ENCODE peak calls at places on chromosomes 7 and 10, in eight cellular contexts. One of them, this sample, is unnamed.

GRCh38 chr7:33673029-33673700 is 232.2 kb upstream of the BMPER start:
- DNase-seq in WTC11: peak
- DNase-seq in left ventricle myocardium inferior: no peak
- DNase-seq in astrocyte of the spinal cord: no peak
- DNase-seq in Caco-2: no peak
- DNase-seq in endodermal cell: peak
- DNase-seq in right atrium auricular region: no peak
- DNase-seq in body of pancreas: no peak
- DNase-seq in this sample: no peak

GRCh38 chr7:144388950-144389349 is 14.5 kb downstream of the NOBOX start:
- DNase-seq in WTC11: no peak
- DNase-seq in left ventricle myocardium inferior: no peak
- DNase-seq in astrocyte of the spinal cord: no peak
- DNase-seq in Caco-2: no peak
- DNase-seq in endodermal cell: peak
- DNase-seq in right atrium auricular region: no peak
- DNase-seq in body of pancreas: no peak
- DNase-seq in this sample: no peak

GRCh38 chr7:105439174-105439893 is 50.6 kb upstream of the SRPK2 start:
- DNase-seq in WTC11: peak
- DNase-seq in left ventricle myocardium inferior: no peak
- DNase-seq in astrocyte of the spinal cord: peak
- DNase-seq in Caco-2: no peak
- DNase-seq in endodermal cell: peak
- DNase-seq in right atrium auricular region: no peak
- DNase-seq in body of pancreas: peak
- DNase-seq in this sample: no peak

GRCh38 chr7:137820677-137821420 is 25.9 kb downstream of the DGKI start:
- DNase-seq in WTC11: peak
- DNase-seq in left ventricle myocardium inferior: peak
- DNase-seq in astrocyte of the spinal cord: peak
- DNase-seq in Caco-2: no peak
- DNase-seq in endodermal cell: peak
- DNase-seq in right atrium auricular region: peak
- DNase-seq in body of pancreas: peak
- DNase-seq in this sample: peak

GRCh38 chr7:156380261-156380660 is 260.3 kb upstream of the RNF32 start:
- DNase-seq in WTC11: no peak
- DNase-seq in left ventricle myocardium inferior: no peak
- DNase-seq in astrocyte of the spinal cord: no peak
- DNase-seq in Caco-2: no peak
- DNase-seq in endodermal cell: no peak
- DNase-seq in right atrium auricular region: no peak
- DNase-seq in body of pancreas: peak
- DNase-seq in this sample: no peak

GRCh38 chr7:75866497-75867389 is 12.1 kb upstream of the RHBDD2 start:
- DNase-seq in WTC11: peak
- DNase-seq in left ventricle myocardium inferior: peak
- DNase-seq in astrocyte of the spinal cord: peak
- DNase-seq in Caco-2: peak
- DNase-seq in endodermal cell: peak
- DNase-seq in right atrium auricular region: peak
- DNase-seq in body of pancreas: peak
- DNase-seq in this sample: peak

GRCh38 chr10:6621536-6621935 is 41.5 kb upstream of the PRKCQ start:
- DNase-seq in WTC11: no peak
- DNase-seq in left ventricle myocardium inferior: no peak
- DNase-seq in astrocyte of the spinal cord: no peak
- DNase-seq in Caco-2: no peak
- DNase-seq in endodermal cell: no peak
- DNase-seq in right atrium auricular region: no peak
- DNase-seq in body of pancreas: no peak
- DNase-seq in this sample: no peak

GRCh38 chr7:77475181-77475580 is 59.0 kb upstream of the GSAP start:
- DNase-seq in WTC11: no peak
- DNase-seq in left ventricle myocardium inferior: no peak
- DNase-seq in astrocyte of the spinal cord: no peak
- DNase-seq in Caco-2: no peak
- DNase-seq in endodermal cell: no peak
- DNase-seq in right atrium auricular region: no peak
- DNase-seq in body of pancreas: no peak
- DNase-seq in this sample: no peak

GRCh38 chr10:20598590-20598989 is 298.5 kb downstream of the NEBL start:
- DNase-seq in WTC11: no peak
- DNase-seq in left ventricle myocardium inferior: peak
- DNase-seq in astrocyte of the spinal cord: peak
- DNase-seq in Caco-2: no peak
- DNase-seq in endodermal cell: peak
- DNase-seq in right atrium auricular region: peak
- DNase-seq in body of pancreas: peak
- DNase-seq in this sample: no peak

GRCh38 chr10:43315535-43316245 is 48.8 kb upstream of the RASGEF1A start:
- DNase-seq in WTC11: no peak
- DNase-seq in left ventricle myocardium inferior: no peak
- DNase-seq in astrocyte of the spinal cord: no peak
- DNase-seq in Caco-2: no peak
- DNase-seq in endodermal cell: no peak
- DNase-seq in right atrium auricular region: no peak
- DNase-seq in body of pancreas: no peak
- DNase-seq in this sample: no peak

GRCh38 chr7:99499356-99499712 is 747 bp downstream of the ZNF394 start:
- DNase-seq in WTC11: no peak
- DNase-seq in left ventricle myocardium inferior: no peak
- DNase-seq in astrocyte of the spinal cord: peak
- DNase-seq in Caco-2: no peak
- DNase-seq in endodermal cell: no peak
- DNase-seq in right atrium auricular region: no peak
- DNase-seq in body of pancreas: no peak
- DNase-seq in this sample: no peak

GRCh38 chr10:91378061-91378460 is 32.1 kb upstream of the HECTD2 start:
- DNase-seq in WTC11: no peak
- DNase-seq in left ventricle myocardium inferior: no peak
- DNase-seq in astrocyte of the spinal cord: peak
- DNase-seq in Caco-2: no peak
- DNase-seq in endodermal cell: no peak
- DNase-seq in right atrium auricular region: no peak
- DNase-seq in body of pancreas: no peak
- DNase-seq in this sample: no peak

GRCh38 chr10:48890904-48891839 is 48.5 kb downstream of the LRRC18 start:
- DNase-seq in WTC11: no peak
- DNase-seq in left ventricle myocardium inferior: no peak
- DNase-seq in astrocyte of the spinal cord: no peak
- DNase-seq in Caco-2: no peak
- DNase-seq in endodermal cell: no peak
- DNase-seq in right atrium auricular region: no peak
- DNase-seq in body of pancreas: no peak
- DNase-seq in this sample: no peak

GRCh38 chr10:48898426-48898825 is 41.2 kb downstream of the LRRC18 start:
- DNase-seq in WTC11: no peak
- DNase-seq in left ventricle myocardium inferior: no peak
- DNase-seq in astrocyte of the spinal cord: no peak
- DNase-seq in Caco-2: no peak
- DNase-seq in endodermal cell: no peak
- DNase-seq in right atrium auricular region: no peak
- DNase-seq in body of pancreas: no peak
- DNase-seq in this sample: no peak

GRCh38 chr10:48897438-48897790 is 42.2 kb downstream of the LRRC18 start:
- DNase-seq in WTC11: no peak
- DNase-seq in left ventricle myocardium inferior: no peak
- DNase-seq in astrocyte of the spinal cord: no peak
- DNase-seq in Caco-2: no peak
- DNase-seq in endodermal cell: peak
- DNase-seq in right atrium auricular region: no peak
- DNase-seq in body of pancreas: no peak
- DNase-seq in this sample: no peak

GRCh38 chr10:48896756-48897437 is 42.7 kb downstream of the LRRC18 start:
- DNase-seq in WTC11: no peak
- DNase-seq in left ventricle myocardium inferior: no peak
- DNase-seq in astrocyte of the spinal cord: no peak
- DNase-seq in Caco-2: no peak
- DNase-seq in endodermal cell: peak
- DNase-seq in right atrium auricular region: no peak
- DNase-seq in body of pancreas: no peak
- DNase-seq in this sample: no peak

DNA sequence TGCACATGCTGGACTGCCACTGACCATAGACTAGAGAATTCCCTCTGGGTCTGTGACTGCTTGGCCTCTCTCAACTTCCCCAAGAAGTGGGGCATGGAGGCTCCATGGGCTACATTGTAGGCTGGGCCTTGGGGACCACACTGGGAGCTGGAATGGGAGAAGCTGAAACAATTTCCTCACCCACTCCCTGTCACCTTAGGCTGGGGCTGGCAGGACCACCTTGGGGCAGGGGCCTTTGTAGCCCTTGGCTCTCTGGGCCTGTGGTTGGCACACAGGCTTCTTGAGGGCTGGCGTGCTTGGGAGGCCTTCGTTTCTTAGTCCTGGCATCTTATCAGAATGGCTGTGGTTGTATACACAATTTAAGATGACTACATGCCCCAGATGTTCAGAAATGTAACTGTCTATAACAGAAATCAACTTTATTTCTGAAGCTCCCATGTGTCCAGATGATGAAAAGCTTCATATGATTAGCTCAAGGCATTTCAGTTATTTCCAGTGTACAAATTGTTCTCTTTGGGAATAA is 44.4 kb downstream of the LRRC18 start:
- DNase-seq in WTC11: no peak
- DNase-seq in left ventricle myocardium inferior: no peak
- DNase-seq in astrocyte of the spinal cord: no peak
- DNase-seq in Caco-2: no peak
- DNase-seq in endodermal cell: no peak
- DNase-seq in right atrium auricular region: no peak
- DNase-seq in body of pancreas: no peak
- DNase-seq in this sample: no peak
- TF ChIP-seq CTCF in WTC11: no peak
- TF ChIP-seq CTCF in left ventricle myocardium inferior: no peak
- TF ChIP-seq CTCF in astrocyte of the spinal cord: no peak
- TF ChIP-seq CTCF in Caco-2: no peak
- TF ChIP-seq CTCF in endodermal cell: no peak
- TF ChIP-seq CTCF in right atrium auricular region: no peak
- TF ChIP-seq CTCF in body of pancreas: no peak
- TF ChIP-seq CTCF in this sample: no peak

GRCh38 chr10:99125879-99126278 is 109.8 kb downstream of the HPSE2 start:
- DNase-seq in WTC11: no peak
- DNase-seq in left ventricle myocardium inferior: no peak
- DNase-seq in astrocyte of the spinal cord: no peak
- DNase-seq in Caco-2: no peak
- DNase-seq in endodermal cell: peak
- DNase-seq in right atrium auricular region: no peak
- DNase-seq in body of pancreas: no peak
- DNase-seq in this sample: no peak
- TF ChIP-seq CTCF in WTC11: no peak
- TF ChIP-seq CTCF in left ventricle myocardium inferior: no peak
- TF ChIP-seq CTCF in astrocyte of the spinal cord: no peak
- TF ChIP-seq CTCF in Caco-2: no peak
- TF ChIP-seq CTCF in endodermal cell: no peak
- TF ChIP-seq CTCF in right atrium auricular region: no peak
- TF ChIP-seq CTCF in body of pancreas: no peak
- TF ChIP-seq CTCF in this sample: no peak

GRCh38 chr10:1078668-1079067 is 22.5 kb downstream of the WDR37 start:
- DNase-seq in WTC11: no peak
- DNase-seq in left ventricle myocardium inferior: no peak
- DNase-seq in astrocyte of the spinal cord: no peak
- DNase-seq in Caco-2: no peak
- DNase-seq in endodermal cell: no peak
- DNase-seq in right atrium auricular region: no peak
- DNase-seq in body of pancreas: no peak
- DNase-seq in this sample: no peak

GRCh38 chr10:1074748-1075358 is 18.7 kb downstream of the WDR37 start:
- DNase-seq in WTC11: no peak
- DNase-seq in left ventricle myocardium inferior: no peak
- DNase-seq in astrocyte of the spinal cord: no peak
- DNase-seq in Caco-2: peak
- DNase-seq in endodermal cell: no peak
- DNase-seq in right atrium auricular region: peak
- DNase-seq in body of pancreas: no peak
- DNase-seq in this sample: no peak

GRCh38 chr10:1070939-1071338 is 14.8 kb downstream of the WDR37 start:
- DNase-seq in WTC11: no peak
- DNase-seq in left ventricle myocardium inferior: no peak
- DNase-seq in astrocyte of the spinal cord: no peak
- DNase-seq in Caco-2: peak
- DNase-seq in endodermal cell: peak
- DNase-seq in right atrium auricular region: peak
- DNase-seq in body of pancreas: no peak
- DNase-seq in this sample: no peak

GRCh38 chr10:1069680-1070079 is 13.5 kb downstream of the WDR37 start:
- DNase-seq in WTC11: no peak
- DNase-seq in left ventricle myocardium inferior: no peak
- DNase-seq in astrocyte of the spinal cord: no peak
- DNase-seq in Caco-2: no peak
- DNase-seq in endodermal cell: no peak
- DNase-seq in right atrium auricular region: no peak
- DNase-seq in body of pancreas: no peak
- DNase-seq in this sample: no peak

GRCh38 chr10:1074063-1074747 is 18.0 kb downstream of the WDR37 start:
- DNase-seq in WTC11: no peak
- DNase-seq in left ventricle myocardium inferior: no peak
- DNase-seq in astrocyte of the spinal cord: no peak
- DNase-seq in Caco-2: no peak
- DNase-seq in endodermal cell: peak
- DNase-seq in right atrium auricular region: peak
- DNase-seq in body of pancreas: no peak
- DNase-seq in this sample: no peak
- TF ChIP-seq CTCF in WTC11: no peak
- TF ChIP-seq CTCF in left ventricle myocardium inferior: no peak
- TF ChIP-seq CTCF in astrocyte of the spinal cord: peak
- TF ChIP-seq CTCF in Caco-2: no peak
- TF ChIP-seq CTCF in endodermal cell: peak
- TF ChIP-seq CTCF in right atrium auricular region: peak
- TF ChIP-seq CTCF in body of pancreas: no peak
- TF ChIP-seq CTCF in this sample: no peak

DNA sequence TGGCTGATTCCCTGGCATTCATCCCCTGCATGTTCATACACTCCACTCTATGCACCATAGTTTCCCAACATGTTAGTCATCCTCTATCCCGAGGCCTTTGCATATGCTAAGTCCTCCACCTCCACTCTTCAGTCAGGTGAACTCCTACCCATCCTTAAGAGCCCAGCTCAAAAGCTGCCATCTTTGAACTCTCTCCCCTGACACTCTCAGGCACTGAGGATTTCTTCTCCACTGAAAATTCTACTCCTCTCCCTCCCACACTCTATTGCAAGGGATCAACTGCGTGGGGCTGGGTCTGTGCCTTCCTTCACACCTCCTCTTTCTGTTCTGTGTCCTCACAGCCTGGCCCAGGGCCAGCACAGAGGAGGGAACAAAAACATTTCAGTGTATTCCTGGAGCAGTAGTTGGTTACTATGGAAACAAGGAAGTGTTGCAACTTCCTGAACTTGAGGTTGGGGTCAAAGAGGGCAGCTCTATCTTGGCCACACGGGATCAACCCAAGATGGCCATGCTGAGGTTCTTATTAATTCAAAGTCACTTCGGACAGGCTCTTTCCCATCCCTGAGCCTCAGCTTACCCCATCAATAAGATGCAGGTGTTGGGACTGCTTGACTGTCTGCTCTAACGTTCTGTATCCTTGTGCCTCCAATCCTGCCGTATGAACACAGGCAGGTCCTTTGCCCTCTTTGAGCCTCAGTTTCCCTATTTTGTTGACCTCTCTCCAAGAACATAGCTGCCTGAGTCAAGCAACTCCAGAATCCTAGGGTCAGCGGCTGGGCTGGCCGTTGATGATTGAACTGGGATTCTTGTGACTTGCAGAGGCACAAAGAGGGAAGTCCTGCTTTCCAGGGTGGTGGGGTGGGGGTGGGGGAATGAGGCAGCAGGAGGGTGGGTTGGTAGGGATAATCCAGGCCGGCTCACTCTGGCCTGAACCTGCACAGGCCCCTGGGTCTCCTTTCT is 15.5 kb downstream of the ZMIZ1 start:
- DNase-seq in WTC11: no peak
- DNase-seq in left ventricle myocardium inferior: peak
- DNase-seq in astrocyte of the spinal cord: peak
- DNase-seq in Caco-2: peak
- DNase-seq in endodermal cell: no peak
- DNase-seq in right atrium auricular region: peak
- DNase-seq in body of pancreas: peak
- DNase-seq in this sample: no peak
- TF ChIP-seq CTCF in WTC11: no peak
- TF ChIP-seq CTCF in left ventricle myocardium inferior: no peak
- TF ChIP-seq CTCF in astrocyte of the spinal cord: no peak
- TF ChIP-seq CTCF in Caco-2: no peak
- TF ChIP-seq CTCF in endodermal cell: no peak
- TF ChIP-seq CTCF in right atrium auricular region: no peak
- TF ChIP-seq CTCF in body of pancreas: no peak
- TF ChIP-seq CTCF in this sample: no peak

This sample was measured in nephron progenitor cell.